ENCODE peak calls at places on chromosomes 5 and 9, in five cellular contexts. Y is GM19239, C is progenitor cell of endocrine pancreas, G is psoas muscle, I is astrocyte of the spinal cord. B is an unnamed sample.

GRCh38 chr5:9094582-9094981 is 451.3 kb downstream of the SEMA5A start:
- DNase-seq in C (no peak), I (no peak), G (no peak), Y (no peak), B (no peak)

GRCh38 chr5:109476292-109476691 is 66.5 kb upstream of the PJA2 start:
- DNase-seq in Y (no peak), I (no peak), G (no peak), C (no peak), B (no peak)

GRCh38 chr9:129826759-129827158 is 2.8 kb upstream of the TOR1A start:
- DNase-seq in I (no peak), C (no peak), Y (no peak), G (no peak), B (no peak)

GRCh38 chr5:147398860-147399259 is 111.0 kb downstream of the DPYSL3 start:
- DNase-seq in G (no peak), C (no peak), I (no peak), Y (no peak), B (no peak)

GRCh38 chr5:163878490-163878889 is 373.1 kb downstream of the MAT2B start:
- DNase-seq in G (no peak), Y (no peak), C (no peak), I (no peak), B (no peak)

GRCh38 chr5:92017786-92018185 is 634.7 kb upstream of the ARRDC3 start:
- DNase-seq in Y (no peak), I (peak), G (no peak), C (no peak), B (no peak)

GRCh38 chr5:31999470-31999869 is 174.6 kb downstream of the GOLPH3 start:
- DNase-seq in I (no peak), G (no peak), Y (no peak), C (no peak), B (no peak)

GRCh38 chr9:86034863-86035734 is 64.3 kb downstream of the GOLM1 start:
- DNase-seq in I (peak), C (no peak), Y (no peak), G (no peak), B (peak)

GRCh38 chr5:95940758-95941682 is 20.6 kb downstream of the ELL2 start:
- DNase-seq in C (no peak), I (no peak), Y (no peak), G (no peak), B (no peak)

GRCh38 chr9:83956288-83957028 is 23.6 kb downstream of the HNRNPK start:
- DNase-seq in C (peak), G (peak), I (peak), Y (peak), B (peak)

GRCh38 chr5:87121315-87122170 is 146.1 kb upstream of the RASA1 start:
- DNase-seq in I (peak), G (no peak), C (no peak), Y (peak), B (no peak)

GRCh38 chr5:66829826-66830225 is 233.6 kb downstream of the MAST4 start:
- DNase-seq in C (no peak), G (no peak), I (peak), Y (no peak), B (no peak)